ENCODE peak calls at places on chromosomes 11 and 22, in nine cellular contexts. P is NCI-H1694 treated with DMSO at 0.1 percent for 48 hours, F is bronchial epithelial cell, L is EL, W is cardiac septum, V is lung, C is EH, Y is AG04450, U is IMR-90. I is an unnamed sample.

GRCh38 chr11:3840870-3841425 is at the start of gene RHOG:
- DNase-seq in P (no peak), F (peak; percentile 68), L (no peak), W (peak; percentile 96), V (peak; percentile 89), C (peak; percentile 88), Y (peak; percentile 23), U (peak; percentile 76), I (no peak)

GRCh38 chr11:118813551-118813950 is 22.6 kb upstream of the DDX6 start:
- DNase-seq in P (no peak), F (no peak), L (no peak), W (no peak), V (no peak), C (no peak), Y (no peak), U (no peak), I (no peak)

GRCh38 chr22:28773461-28773867 is 969 bp downstream of the CCDC117 start:
- DNase-seq in P (no peak), F (peak; percentile 47), L (no peak), W (no peak), V (no peak), C (no peak), Y (no peak), U (peak; percentile 69), I (no peak)

GRCh38 chr11:68436985-68437926 is 23.3 kb upstream of the PPP6R3 start:
- DNase-seq in P (no peak), F (peak; percentile 66), L (peak; percentile 77), W (peak; percentile 84), V (no peak), C (peak; percentile 84), Y (no peak), U (peak; percentile 72), I (no peak)

GRCh38 chr11:86438685-86439084 is 64.0 kb downstream of the CCDC81 start:
- DNase-seq in P (no peak), F (peak; percentile 56), L (peak; percentile 57), W (no peak), V (no peak), C (peak; percentile 60), Y (no peak), U (peak; percentile 75), I (no peak)

GRCh38 chr11:27697679-27698275 is 2.5 kb downstream of the BDNF start:
- DNase-seq in P (no peak), F (no peak), L (no peak), W (no peak), V (no peak), C (peak; percentile 62), Y (no peak), U (no peak), I (no peak)

GRCh38 chr11:111225871-111226270 is 19.7 kb upstream of the POU2AF2 start:
- DNase-seq in P (peak; percentile 64), F (no peak), L (no peak), W (no peak), V (no peak), C (no peak), Y (no peak), U (no peak), I (no peak)

GRCh38 chr11:111798279-111798678 is 32.1 kb upstream of the PPP2R1B start:
- DNase-seq in P (no peak), F (no peak), L (no peak), W (no peak), V (no peak), C (no peak), Y (no peak), U (no peak), I (no peak)

GRCh38 chr11:70477607-70478006 is 79.3 kb downstream of the CTTN start:
- DNase-seq in P (peak; percentile 89), F (no peak), L (no peak), W (peak; percentile 76), V (no peak), C (no peak), Y (no peak), U (no peak), I (no peak)

GRCh38 chr22:39556970-39557811 is 13.4 kb upstream of the CACNA1I start:
- DNase-seq in P (peak; percentile 33), F (no peak), L (no peak), W (no peak), V (no peak), C (peak; percentile 31), Y (no peak), U (peak; percentile 7), I (no peak)

GRCh38 chr22:19579113-19579811 is 55.1 kb upstream of the CLDN5 start:
- DNase-seq in P (no peak), F (no peak), L (peak; percentile 25), W (peak; percentile 5), V (no peak), C (peak; percentile 13), Y (no peak), U (no peak), I (no peak)

I was measured in T-helper 17 cell.